ENCODE peak calls at places on chromosomes 3 and 15, in eight cellular contexts. E is heart left ventricle; J is KG1; A is type B pancreatic cell; C is H54; P is NCI-H524; U is activated CD8-positive, alpha-beta memory T cell treated with anti-CD3 and anti-CD28 coated beads, Interleukin-2, amount 50 U/mL, for 48 hours; R is A673. N is an unnamed sample.

GRCh38 chr15:45378149-45378912 is at the start of gene GATM:
- DNase-seq in E (peak), J (no peak), A (peak), C (peak), P (peak), U (peak), R (peak), N (peak)

GRCh38 chr3:191238321-191238817 is 39.3 kb downstream of the OSTN start:
- DNase-seq in E (no peak), J (no peak), A (no peak), C (no peak), P (no peak), U (no peak), R (no peak), N (no peak)

GRCh38 chr15:40785814-40786213 is 16.0 kb downstream of the C15orf62 start:
- DNase-seq in E (no peak), J (no peak), A (no peak), C (no peak), P (no peak), U (no peak), R (no peak), N (no peak)

GRCh38 chr3:187811580-187812250 is 66.4 kb upstream of the BCL6 start:
- DNase-seq in E (no peak), J (no peak), A (no peak), C (peak), P (no peak), U (no peak), R (no peak), N (no peak)

GRCh38 chr15:77595231-77595630 is 37.5 kb downstream of the LINGO1 start:
- DNase-seq in E (no peak), J (no peak), A (no peak), C (no peak), P (no peak), U (no peak), R (no peak), N (no peak)

GRCh38 chr3:183306798-183307671 is 54.0 kb downstream of the B3GNT5 start:
- DNase-seq in E (peak), J (peak), A (no peak), C (peak), P (no peak), U (peak), R (peak), N (no peak)

GRCh38 chr3:72161870-72162617 is 377.1 kb upstream of the PROK2 start:
- DNase-seq in E (no peak), J (no peak), A (no peak), C (peak), P (peak), U (no peak), R (no peak), N (no peak)

GRCh38 chr15:51970981-51971352 is 611 bp downstream of the LEO1 start:
- DNase-seq in E (no peak), J (no peak), A (no peak), C (peak), P (peak), U (no peak), R (no peak), N (no peak)

GRCh38 chr15:70362350-70362749 is 264.6 kb upstream of the TLE3 start:
- DNase-seq in E (no peak), J (no peak), A (no peak), C (no peak), P (peak), U (peak), R (no peak), N (no peak)

GRCh38 chr3:127572186-127572585 is 18.3 kb downstream of the TPRA1 start:
- DNase-seq in E (no peak), J (no peak), A (no peak), C (no peak), P (no peak), U (no peak), R (no peak), N (no peak)

GRCh38 chr3:65953301-65953812 is 85.4 kb downstream of the MAGI1 start:
- DNase-seq in E (peak), J (no peak), A (peak), C (no peak), P (no peak), U (no peak), R (no peak), N (no peak)

GRCh38 chr3:41120461-41120860 is 78.8 kb upstream of the CTNNB1 start:
- DNase-seq in E (no peak), J (no peak), A (no peak), C (no peak), P (no peak), U (no peak), R (no peak), N (no peak)

GRCh38 chr3:16897254-16897926 is 12.6 kb downstream of the PLCL2 start:
- DNase-seq in E (no peak), J (no peak), A (no peak), C (no peak), P (peak), U (peak), R (no peak), N (no peak)

GRCh38 chr3:50119786-50120185 is 31.1 kb downstream of the RBM5 start:
- DNase-seq in E (no peak), J (no peak), A (no peak), C (no peak), P (no peak), U (no peak), R (no peak), N (no peak)

GRCh38 chr3:119352863-119353527 is 58.8 kb downstream of the ARHGAP31 start:
- DNase-seq in E (no peak), J (no peak), A (no peak), C (no peak), P (peak), U (no peak), R (peak), N (peak)

GRCh38 chr15:25862087-25862468 is 1.0 kb downstream of the ATP10A start:
- DNase-seq in E (no peak), J (peak), A (no peak), C (no peak), P (no peak), U (no peak), R (no peak), N (no peak)

GRCh38 chr15:99537344-99537743 is 28.4 kb upstream of the MEF2A start:
- DNase-seq in E (peak), J (no peak), A (no peak), C (no peak), P (no peak), U (no peak), R (no peak), N (no peak)

N was measured in SK-N-DZ.